ENCODE peak calls at places on chromosomes 4 and X, in four cellular contexts. One of them, this sample, is unnamed.

GRCh38 chr4:97589481-97590196 is 553.6 kb downstream of the STPG2 start:
- DNase-seq in fibroblast of lung: no peak
- DNase-seq in right lobe of liver: no peak
- DNase-seq in GM23338: no peak
- DNase-seq in this sample: no peak

GRCh38 chr4:40165931-40166330 is 30.9 kb upstream of the RHOH start:
- DNase-seq in GM23338: no peak
- DNase-seq in right lobe of liver: no peak
- DNase-seq in fibroblast of lung: no peak
- DNase-seq in this sample: no peak

GRCh38 chrX:111869639-111870034 is 6.3 kb upstream of the TRPC5OS start:
- DNase-seq in right lobe of liver: peak; percentile 43
- DNase-seq in fibroblast of lung: peak; percentile 31
- DNase-seq in GM23338: peak; percentile 69
- DNase-seq in this sample: no peak

GRCh38 chrX:148135738-148136137 is 154.6 kb downstream of the FMR1NB start:
- DNase-seq in GM23338: no peak
- DNase-seq in right lobe of liver: no peak
- DNase-seq in fibroblast of lung: peak; percentile 5
- DNase-seq in this sample: no peak

GRCh38 chr4:89528525-89529133 is 221.0 kb upstream of the GPRIN3 start:
- DNase-seq in fibroblast of lung: no peak
- DNase-seq in right lobe of liver: no peak
- DNase-seq in GM23338: no peak
- DNase-seq in this sample: no peak

GRCh38 chrX:107766470-107767140 is 9.0 kb downstream of the TSC22D3 start:
- DNase-seq in right lobe of liver: no peak
- DNase-seq in fibroblast of lung: peak; percentile 48
- DNase-seq in GM23338: no peak
- DNase-seq in this sample: no peak

GRCh38 chr4:137156054-137156453 is 376.2 kb downstream of the PCDH18 start:
- DNase-seq in right lobe of liver: no peak
- DNase-seq in GM23338: no peak
- DNase-seq in fibroblast of lung: peak; percentile 74
- DNase-seq in this sample: no peak

GRCh38 chr4:79217043-79217442 is 108.8 kb downstream of the NAA11 start:
- DNase-seq in fibroblast of lung: no peak
- DNase-seq in GM23338: peak; percentile 70
- DNase-seq in right lobe of liver: no peak
- DNase-seq in this sample: no peak

DNA sequence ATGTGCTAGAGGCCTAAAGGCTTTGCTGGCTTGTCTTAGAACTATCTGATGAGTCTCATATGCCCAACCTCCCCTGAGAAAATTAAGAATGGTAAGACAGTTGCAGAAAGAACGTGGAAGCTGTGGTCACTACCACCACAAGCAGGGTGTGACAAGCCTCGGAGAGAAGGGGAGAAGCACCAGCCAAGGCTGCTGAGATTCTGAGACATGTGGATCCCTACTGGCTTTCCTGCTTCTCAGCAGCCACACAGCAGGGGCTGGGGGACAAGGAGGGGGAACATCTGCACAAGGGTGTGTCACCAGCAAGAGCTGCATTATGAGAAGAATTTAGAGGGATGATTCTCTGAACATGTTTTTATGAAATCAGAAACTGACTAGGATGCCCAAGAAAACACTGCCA is 19.4 kb downstream of the TAPT1 start:
- DNase-seq in right lobe of liver: no peak
- DNase-seq in fibroblast of lung: no peak
- DNase-seq in GM23338: no peak
- DNase-seq in this sample: no peak
- H3K27ac ChIP-seq in right lobe of liver: no peak overlapping the region
- H3K27ac ChIP-seq in fibroblast of lung: no peak overlapping the region
- H3K27ac ChIP-seq in GM23338: no peak overlapping the region
- H3K27ac ChIP-seq in this sample: no peak overlapping the region

GRCh38 chr4:41713768-41714167 is 34.8 kb downstream of the PHOX2B start:
- DNase-seq in GM23338: no peak
- DNase-seq in right lobe of liver: no peak
- DNase-seq in fibroblast of lung: no peak
- DNase-seq in this sample: no peak

GRCh38 chr4:41714601-41715000 is 33.9 kb downstream of the PHOX2B start:
- DNase-seq in fibroblast of lung: no peak
- DNase-seq in GM23338: no peak
- DNase-seq in right lobe of liver: no peak
- DNase-seq in this sample: no peak

GRCh38 chr4:41709844-41710481 is 38.6 kb downstream of the PHOX2B start:
- DNase-seq in fibroblast of lung: peak; percentile 98
- DNase-seq in right lobe of liver: no peak
- DNase-seq in GM23338: no peak
- DNase-seq in this sample: no peak

GRCh38 chr4:41715155-41715554 is 33.4 kb downstream of the PHOX2B start:
- DNase-seq in fibroblast of lung: no peak
- DNase-seq in right lobe of liver: no peak
- DNase-seq in GM23338: no peak
- DNase-seq in this sample: no peak

DNA sequence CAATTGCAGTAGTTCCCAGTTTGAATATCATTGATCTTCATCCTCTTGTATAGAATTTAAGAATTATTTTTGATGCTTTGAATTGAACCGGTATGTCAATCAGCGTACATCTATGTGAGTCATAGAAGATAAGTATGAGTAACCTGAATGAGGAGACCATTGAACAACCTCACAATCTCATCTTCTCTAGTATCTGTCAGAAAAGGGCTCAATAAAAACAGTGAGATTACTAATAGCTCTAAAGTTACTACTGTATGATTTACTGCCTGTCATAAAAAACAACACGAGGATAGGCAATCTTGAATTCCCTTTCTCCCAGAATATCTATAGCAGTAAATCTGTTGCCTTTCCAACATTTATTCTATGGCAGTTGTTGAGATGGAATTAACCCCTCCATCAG is 36.1 kb downstream of the PHOX2B start:
- DNase-seq in fibroblast of lung: no peak
- DNase-seq in GM23338: no peak
- DNase-seq in right lobe of liver: no peak
- DNase-seq in this sample: no peak
- H3K4me3 ChIP-seq in fibroblast of lung: no peak overlapping the region
- H3K4me3 ChIP-seq in GM23338: no peak overlapping the region
- H3K4me3 ChIP-seq in right lobe of liver: no peak overlapping the region
- H3K4me3 ChIP-seq in this sample: no peak overlapping the region

DNA sequence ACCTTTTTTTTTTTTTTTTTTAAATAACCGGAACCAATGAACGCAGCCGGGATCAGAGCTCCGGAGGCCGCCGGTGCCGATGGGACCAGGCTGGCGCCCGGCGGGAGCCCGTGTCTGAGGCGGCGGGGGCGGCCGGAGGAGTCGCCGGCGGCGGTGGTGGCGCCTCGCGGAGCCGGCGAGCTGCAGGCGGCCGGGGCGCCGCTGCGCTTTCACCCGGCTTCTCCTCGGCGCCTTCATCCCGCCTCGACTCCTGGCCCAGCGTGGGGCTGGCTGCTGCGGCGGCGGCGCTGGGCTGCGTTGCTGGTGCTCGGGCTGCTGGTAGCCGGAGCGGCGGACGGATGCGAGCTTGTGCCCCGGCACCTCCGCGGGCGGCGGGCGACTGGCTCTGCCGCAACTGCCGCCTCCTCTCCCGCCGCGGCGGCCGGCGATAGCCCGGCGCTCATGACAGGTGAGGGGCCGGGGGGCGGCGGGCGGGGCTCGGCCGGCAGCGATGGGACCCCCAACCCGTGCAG is 337 bp downstream of the STIM2 start:
- DNase-seq in GM23338: peak; percentile 54
- DNase-seq in fibroblast of lung: peak; percentile 42
- DNase-seq in right lobe of liver: peak; percentile 65
- DNase-seq in this sample: peak; percentile 52
- H3K4me1 ChIP-seq in GM23338: peaks cover 41% of the 10 kb centered on the region
- H3K4me1 ChIP-seq in fibroblast of lung: peaks cover 12% of the 10 kb centered on the region
- H3K4me1 ChIP-seq in right lobe of liver: no peaks in the 10 kb centered on the region
- H3K4me1 ChIP-seq in this sample: peaks cover 21% of the 10 kb centered on the region

DNA sequence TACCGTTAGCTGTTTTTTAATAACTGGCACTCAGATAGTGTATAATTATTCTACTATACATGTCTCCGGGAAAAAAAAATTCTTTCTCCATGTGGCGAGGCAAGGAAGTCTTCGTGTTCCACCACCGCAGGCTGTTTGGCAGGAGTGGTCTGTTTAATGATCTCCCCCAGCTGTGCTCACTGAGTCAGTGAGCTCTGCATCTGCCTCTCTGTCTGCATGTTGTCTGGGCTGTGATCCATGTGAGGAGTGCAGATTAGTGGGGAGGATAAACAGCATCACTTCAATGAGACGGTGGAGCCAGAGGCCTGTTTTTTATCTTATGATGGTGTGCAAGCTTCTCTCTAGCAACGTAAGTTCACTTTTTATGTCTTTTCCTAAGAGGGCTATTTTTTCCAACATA is 69.8 kb downstream of the RPS3A start:
- DNase-seq in GM23338: no peak
- DNase-seq in fibroblast of lung: peak; percentile 99
- DNase-seq in right lobe of liver: no peak
- DNase-seq in this sample: no peak
- H3K27ac ChIP-seq in GM23338: no peak overlapping the region
- H3K27ac ChIP-seq in fibroblast of lung: peak overlapping the region; percentile 42
- H3K27ac ChIP-seq in right lobe of liver: no peak overlapping the region
- H3K27ac ChIP-seq in this sample: peak overlapping the region; percentile 33

GRCh38 chr4:186243331-186243730 is 16.0 kb downstream of the KLKB1 start:
- DNase-seq in GM23338: peak; percentile 46
- DNase-seq in fibroblast of lung: no peak
- DNase-seq in right lobe of liver: no peak
- DNase-seq in this sample: no peak
- H3K4me3 ChIP-seq in GM23338: peak overlapping the region; percentile 57
- H3K4me3 ChIP-seq in fibroblast of lung: no peak overlapping the region
- H3K4me3 ChIP-seq in right lobe of liver: no peak overlapping the region
- H3K4me3 ChIP-seq in this sample: no peak overlapping the region

GRCh38 chr4:8108991-8109390 is 49.6 kb downstream of the ABLIM2 start:
- DNase-seq in right lobe of liver: no peak
- DNase-seq in GM23338: no peak
- DNase-seq in fibroblast of lung: no peak
- DNase-seq in this sample: no peak
- H3K4me1 ChIP-seq in right lobe of liver: no peaks in the 10 kb centered on the region
- H3K4me1 ChIP-seq in GM23338: peaks cover 31% of the 10 kb centered on the region
- H3K4me1 ChIP-seq in fibroblast of lung: no peaks in the 10 kb centered on the region
- H3K4me1 ChIP-seq in this sample: no peaks in the 10 kb centered on the region

This sample was measured in left lung.